ENCODE peak calls at places on chromosomes 11 and 22, in ten cellular contexts. R is tibial nerve, S is cardiac muscle cell, O is left lung, X is heart right ventricle, T is right lobe of liver, M is lower lobe of right lung, C is heart left ventricle, H is RWPE2, A is uterus. U is an unnamed sample.

GRCh38 chr11:117807482-117808272 is 10.7 kb upstream of the DSCAML1 start:
- DNase-seq in H (no peak), A (peak; percentile 84), T (peak; percentile 68), X (peak; percentile 80), R (peak; percentile 95), S (peak; percentile 73), O (peak; percentile 88), M (peak; percentile 85), C (peak; percentile 70), U (no peak)

GRCh38 chr22:46762238-46763050 is at the start of gene TBC1D22A:
- DNase-seq in M (peak; percentile 96), A (peak; percentile 94), S (peak; percentile 96), R (peak; percentile 94), H (peak; percentile 90), O (peak; percentile 98), X (peak; percentile 95), T (peak; percentile 95), C (peak; percentile 93), U (peak; percentile 95)

GRCh38 chr22:39496131-39496838 is 5.8 kb upstream of the MIEF1 start:
- DNase-seq in R (peak; percentile 44), X (peak; percentile 86), H (no peak), M (peak; percentile 83), A (peak; percentile 49), O (no peak), T (peak; percentile 73), S (peak; percentile 78), C (peak; percentile 82), U (no peak)

GRCh38 chr11:23252426-23252825 is 392.2 kb upstream of the CCDC179 start:
- DNase-seq in M (no peak), R (no peak), C (no peak), O (no peak), X (no peak), T (no peak), S (no peak), A (no peak), H (no peak), U (no peak)

GRCh38 chr11:57424802-57425564 is 1.9 kb downstream of the SLC43A3 start:
- DNase-seq in C (peak; percentile 83), T (peak; percentile 64), A (peak; percentile 71), O (peak; percentile 87), S (peak; percentile 97), M (peak; percentile 76), R (peak; percentile 82), X (peak; percentile 85), H (peak; percentile 73), U (peak; percentile 87)

GRCh38 chr22:37511368-37512104 is 7.7 kb downstream of the CARD10 start:
- DNase-seq in H (no peak), S (no peak), X (no peak), T (no peak), R (no peak), O (peak; percentile 6), M (no peak), C (no peak), A (no peak), U (no peak)

GRCh38 chr11:67647471-67647870 is 3.1 kb downstream of the ACY3 start:
- DNase-seq in H (no peak), C (no peak), M (no peak), O (no peak), T (no peak), X (no peak), A (no peak), R (no peak), S (no peak), U (no peak)

GRCh38 chr11:62392944-62393628 is 25.7 kb upstream of the SCGB1A1 start:
- DNase-seq in S (no peak), X (no peak), O (no peak), T (no peak), C (no peak), H (no peak), R (no peak), M (no peak), A (no peak), U (no peak)

GRCh38 chr11:76781046-76781801 is 1.9 kb upstream of the TSKU start:
- DNase-seq in R (no peak), X (no peak), M (no peak), H (no peak), S (no peak), C (no peak), T (peak; percentile 80), O (no peak), A (no peak), U (no peak)

GRCh38 chr11:23078289-23078971 is 218.2 kb upstream of the CCDC179 start:
- DNase-seq in A (no peak), S (peak; percentile 8), H (no peak), M (no peak), C (no peak), O (no peak), R (no peak), T (no peak), X (no peak), U (no peak)

GRCh38 chr11:1837171-1838076 is 1.4 kb upstream of the TNNI2 start:
- DNase-seq in X (peak; percentile 71), S (peak; percentile 74), M (peak; percentile 74), O (peak; percentile 89), R (peak; percentile 40), C (peak; percentile 70), H (no peak), A (peak; percentile 78), T (no peak), U (no peak)

GRCh38 chr11:130561441-130561881 is 113.0 kb downstream of the ADAMTS15 start:
- DNase-seq in M (no peak), C (no peak), R (no peak), S (peak; percentile 36), O (no peak), H (no peak), X (no peak), A (no peak), T (no peak), U (no peak)

GRCh38 chr11:396948-397548 is 3.0 kb downstream of the PKP3 start:
- DNase-seq in R (peak; percentile 41), S (peak; percentile 78), H (no peak), M (peak; percentile 58), X (peak; percentile 62), A (peak; percentile 68), O (no peak), C (peak; percentile 56), T (no peak), U (no peak)
- TF ChIP-seq CTCF in R (peak; percentile 53), S (peak; percentile 62), H (no peak), M (peak; percentile 56), X (peak; percentile 43), A (peak; percentile 62), O (peak; percentile 20), C (peak; percentile 10), T (peak; percentile 49), U (peak; percentile 36)

GRCh38 chr11:126345759-126346585 is 9.5 kb upstream of the ST3GAL4 start:
- DNase-seq in R (no peak), S (peak; percentile 92), O (no peak), X (peak; percentile 58), A (peak; percentile 75), C (no peak), T (peak; percentile 54), H (peak; percentile 47), M (no peak), U (no peak)
- H3K27ac ChIP-seq in R (peak overlapping the region; percentile 74), S (peak overlapping the region; percentile 58), O (peak overlapping the region; percentile 63), X (peak overlapping the region; percentile 54), A (peak overlapping the region; percentile 88), C (peak overlapping the region; percentile 61), T (peak overlapping the region; percentile 70), H (peak overlapping the region; percentile 67), M (peak overlapping the region; percentile 67), U (peak overlapping the region; percentile 83)

GRCh38 chr11:65640483-65641207 is 2.7 kb downstream of the SIPA1 start:
- DNase-seq in M (peak; percentile 86), X (peak; percentile 62), C (peak; percentile 68), O (peak; percentile 92), T (no peak), S (no peak), A (no peak), H (no peak), R (peak; percentile 33), U (no peak)

GRCh38 chr11:65642014-65642671 is 4.2 kb downstream of the SIPA1 start:
- DNase-seq in M (peak; percentile 55), X (no peak), C (no peak), A (no peak), S (no peak), O (peak; percentile 79), T (no peak), H (no peak), R (no peak), U (no peak)

GRCh38 chr11:65639623-65640482 is 2.0 kb downstream of the SIPA1 start:
- DNase-seq in C (peak; percentile 60), S (no peak), T (no peak), R (no peak), H (no peak), A (no peak), X (peak; percentile 58), M (peak; percentile 72), O (peak; percentile 84), U (no peak)

GRCh38 chr11:65643971-65644370 is 6.1 kb downstream of the SIPA1 start:
- DNase-seq in X (no peak), C (no peak), M (no peak), O (no peak), R (no peak), A (no peak), S (no peak), H (peak; percentile 73), T (no peak), U (no peak)

DNA sequence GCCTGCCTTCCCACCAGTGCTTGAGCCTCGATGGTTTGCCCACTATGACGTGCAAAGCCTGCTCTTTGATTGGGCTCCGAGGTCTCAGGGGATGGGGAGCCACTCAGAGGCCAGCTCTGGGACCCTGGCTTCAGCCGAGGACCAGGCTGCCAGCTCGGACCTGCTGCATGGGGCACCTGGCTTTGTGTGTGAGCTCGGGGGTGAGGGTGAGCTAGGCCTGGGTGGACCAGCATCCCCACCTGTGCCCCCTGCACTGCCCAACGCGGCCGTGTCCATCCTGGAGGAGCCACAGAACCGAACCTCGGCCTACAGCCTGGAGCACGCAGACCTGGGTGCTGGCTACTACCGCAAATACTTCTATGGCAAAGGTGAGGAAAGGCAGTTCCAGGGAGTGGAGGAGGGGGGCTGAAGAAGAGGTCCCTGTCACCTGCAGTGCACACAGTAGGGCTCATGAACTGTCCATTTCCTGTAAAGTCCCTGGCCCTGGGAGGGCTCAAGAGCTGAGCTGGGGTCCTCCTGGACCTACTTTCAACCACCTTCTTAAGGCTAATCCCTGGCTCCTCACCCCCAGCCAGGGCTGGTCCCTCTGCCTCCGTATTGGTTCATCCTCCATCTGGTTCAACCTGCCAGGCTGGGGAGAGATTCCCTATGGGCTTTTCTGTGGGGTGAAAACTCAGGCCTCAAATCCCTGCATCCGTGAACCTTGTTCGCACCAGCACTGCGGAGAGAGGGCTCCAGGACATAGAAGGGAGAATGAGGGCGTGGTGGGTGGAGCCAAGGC is 3.5 kb downstream of the SIPA1 start:
- DNase-seq in M (no peak), S (no peak), H (no peak), O (no peak), R (no peak), A (no peak), X (no peak), T (no peak), C (no peak), U (no peak)
- H3K4me3 ChIP-seq in M (peak overlapping the region; percentile 95), S (no peak overlapping the region), H (no peak overlapping the region), O (peak overlapping the region; percentile 74), R (peak overlapping the region; percentile 70), A (no peak overlapping the region), X (peak overlapping the region; percentile 75), T (peak overlapping the region; percentile 9), C (no peak overlapping the region), U (peak overlapping the region; percentile 96)

DNA sequence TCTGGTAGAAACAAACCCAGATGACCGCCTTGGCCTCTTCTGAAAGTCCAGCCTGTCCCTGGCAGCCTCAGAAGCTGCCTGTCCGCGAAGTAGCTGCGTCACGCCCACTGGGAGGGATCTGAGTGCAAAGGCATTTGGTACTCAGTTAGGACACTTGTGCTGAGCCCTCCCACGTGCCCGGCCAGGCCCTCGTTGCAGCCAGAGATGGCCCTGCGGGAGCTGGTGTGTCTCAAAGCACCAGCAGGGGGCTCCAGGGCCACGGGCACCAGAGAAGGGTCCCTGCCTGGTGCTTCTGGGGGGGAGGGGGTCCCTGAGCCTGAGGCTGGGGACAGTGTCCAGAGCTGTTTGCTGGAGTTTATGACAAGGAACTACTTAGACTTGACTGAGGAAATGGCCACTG is 5.8 kb downstream of the SELENOO start:
- DNase-seq in A (no peak), X (peak; percentile 68), H (no peak), S (no peak), C (peak; percentile 73), O (peak; percentile 84), T (peak; percentile 97), M (peak; percentile 80), R (no peak), U (no peak)
- TF ChIP-seq CTCF in A (no peak), X (peak; percentile 56), H (peak; percentile 43), S (peak; percentile 54), C (peak; percentile 41), O (peak; percentile 27), T (peak; percentile 63), M (peak; percentile 42), R (peak; percentile 42), U (no peak)

U was measured in coronary artery.